ENCODE peak calls at places on chromosomes 12 and 14, in nine cellular contexts. V is suprapubic skin; I is effector memory CD4-positive, alpha-beta T cell; S is adipocyte; H is uterus; U is psoas muscle; E is IMR-90; Q is esophagus squamous epithelium; G is GM23248. Z is an unnamed sample.

GRCh38 chr12:105235299-105235746 is 651 bp downstream of the APPL2 start:
- DNase-seq in V (no peak), I (no peak), S (peak; percentile 51), H (no peak), U (no peak), E (peak; percentile 26), Q (no peak), G (peak; percentile 69), Z (no peak)

GRCh38 chr14:21024668-21025373 is at the start of gene NDRG2:
- DNase-seq in V (peak; percentile 86), I (peak; percentile 72), S (peak; percentile 62), H (peak; percentile 89), U (peak; percentile 94), E (no peak), Q (no peak), G (peak; percentile 37), Z (peak; percentile 91)

GRCh38 chr12:21169878-21170472 is 39.0 kb downstream of the SLCO1B1 start:
- DNase-seq in V (no peak), I (no peak), S (peak; percentile 57), H (no peak), U (no peak), E (peak; percentile 25), Q (no peak), G (peak; percentile 42), Z (no peak)

GRCh38 chr14:74426202-74426582 is at the start of gene SYNDIG1L:
- DNase-seq in V (no peak), I (no peak), S (no peak), H (no peak), U (no peak), E (no peak), Q (no peak), G (no peak), Z (no peak)

GRCh38 chr14:75979641-75980422 is 2.0 kb downstream of the TGFB3 start:
- DNase-seq in V (no peak), I (no peak), S (no peak), H (peak; percentile 52), U (peak; percentile 54), E (no peak), Q (no peak), G (peak; percentile 37), Z (peak; percentile 68)

GRCh38 chr12:5014269-5014668 is 29.4 kb upstream of the KCNA5 start:
- DNase-seq in V (no peak), I (no peak), S (peak; percentile 69), H (no peak), U (no peak), E (peak; percentile 3), Q (no peak), G (peak; percentile 45), Z (no peak)

GRCh38 chr14:52015411-52016030 is 26.2 kb downstream of the RTRAF start:
- DNase-seq in V (no peak), I (no peak), S (no peak), H (no peak), U (no peak), E (peak; percentile 17), Q (no peak), G (peak; percentile 54), Z (no peak)

GRCh38 chr14:94689218-94689984 is 77.2 kb downstream of the SERPINA3 start:
- DNase-seq in V (peak; percentile 66), I (no peak), S (peak; percentile 86), H (peak; percentile 30), U (peak; percentile 79), E (peak; percentile 22), Q (no peak), G (peak; percentile 72), Z (peak; percentile 86)

GRCh38 chr12:120093592-120094355 is 22.8 kb downstream of the RAB35 start:
- DNase-seq in V (peak; percentile 73), I (no peak), S (no peak), H (no peak), U (peak; percentile 47), E (no peak), Q (no peak), G (no peak), Z (peak; percentile 71)

GRCh38 chr12:5442251-5443006 is 10.5 kb downstream of the NTF3 start:
- DNase-seq in V (no peak), I (no peak), S (peak; percentile 62), H (no peak), U (no peak), E (peak; percentile 73), Q (no peak), G (peak; percentile 78), Z (no peak)

GRCh38 chr12:101414533-101415119 is 7.1 kb upstream of the ARL1 start:
- DNase-seq in V (no peak), I (no peak), S (peak; percentile 89), H (peak; percentile 27), U (no peak), E (peak; percentile 67), Q (no peak), G (peak; percentile 76), Z (no peak)

GRCh38 chr12:12333980-12334709 is 15.9 kb downstream of the MANSC1 start:
- DNase-seq in V (peak; percentile 70), I (peak; percentile 17), S (peak; percentile 58), H (peak; percentile 62), U (peak; percentile 73), E (peak; percentile 46), Q (no peak), G (peak; percentile 70), Z (peak; percentile 88)

GRCh38 chr14:104091061-104091926 is 5.8 kb downstream of the ASPG start:
- DNase-seq in V (no peak), I (no peak), S (no peak), H (no peak), U (no peak), E (no peak), Q (no peak), G (no peak), Z (no peak)

GRCh38 chr12:30813741-30814687 is 59.3 kb upstream of the CAPRIN2 start:
- DNase-seq in V (no peak), I (no peak), S (no peak), H (no peak), U (no peak), E (peak; percentile 50), Q (no peak), G (peak; percentile 20), Z (no peak)

GRCh38 chr12:68856510-68856909 is 48.5 kb downstream of the MDM2 start:
- DNase-seq in V (no peak), I (no peak), S (peak; percentile 26), H (no peak), U (no peak), E (no peak), Q (no peak), G (no peak), Z (no peak)

GRCh38 chr12:105330283-105330937 is at the start of gene C12orf75:
- DNase-seq in V (peak; percentile 86), I (peak; percentile 72), S (peak; percentile 94), H (peak; percentile 68), U (peak; percentile 76), E (peak; percentile 68), Q (peak; percentile 15), G (peak; percentile 89), Z (peak; percentile 78)

GRCh38 chr12:52488736-52489135 is 4.3 kb downstream of the KRT6A start:
- DNase-seq in V (no peak), I (no peak), S (no peak), H (no peak), U (no peak), E (no peak), Q (no peak), G (no peak), Z (no peak)

GRCh38 chr14:56153271-56153670 is 35.1 kb downstream of the PELI2 start:
- DNase-seq in V (no peak), I (no peak), S (no peak), H (no peak), U (no peak), E (peak; percentile 32), Q (no peak), G (no peak), Z (no peak)

GRCh38 chr12:122948605-122949004 is 17.7 kb downstream of the ABCB9 start:
- DNase-seq in V (no peak), I (no peak), S (no peak), H (no peak), U (no peak), E (no peak), Q (no peak), G (no peak), Z (peak; percentile 39)
- H3K4me1 ChIP-seq in V (peaks cover 47% of the 10 kb centered on the region), I (peaks cover 6% of the 10 kb centered on the region), S (peaks cover 22% of the 10 kb centered on the region), H (no peaks in the 10 kb centered on the region), U (peaks cover 4% of the 10 kb centered on the region), E (peaks cover 22% of the 10 kb centered on the region), Q (peaks cover 58% of the 10 kb centered on the region), G (peaks cover 28% of the 10 kb centered on the region), Z (peaks cover 43% of the 10 kb centered on the region)

DNA sequence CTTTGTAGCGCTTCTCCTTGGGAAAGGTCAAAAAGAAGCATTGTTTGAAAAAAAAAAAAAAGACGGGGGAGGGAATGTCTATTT is at the start of gene LMO3:
- DNase-seq in V (no peak), I (no peak), S (no peak), H (no peak), U (no peak), E (no peak), Q (no peak), G (no peak), Z (no peak)
- H3K4me3 ChIP-seq in V (peak within 1 kb of the TSS; percentile 51), I (no peak within 1 kb of the TSS), S (peak within 1 kb of the TSS; percentile 93), H (peak within 1 kb of the TSS; percentile 51), U (peak within 1 kb of the TSS; percentile 59), E (peak within 1 kb of the TSS; percentile 62), Q (peak within 1 kb of the TSS; percentile 64), G (peak within 1 kb of the TSS; percentile 83), Z (peak within 1 kb of the TSS; percentile 37)

DNA sequence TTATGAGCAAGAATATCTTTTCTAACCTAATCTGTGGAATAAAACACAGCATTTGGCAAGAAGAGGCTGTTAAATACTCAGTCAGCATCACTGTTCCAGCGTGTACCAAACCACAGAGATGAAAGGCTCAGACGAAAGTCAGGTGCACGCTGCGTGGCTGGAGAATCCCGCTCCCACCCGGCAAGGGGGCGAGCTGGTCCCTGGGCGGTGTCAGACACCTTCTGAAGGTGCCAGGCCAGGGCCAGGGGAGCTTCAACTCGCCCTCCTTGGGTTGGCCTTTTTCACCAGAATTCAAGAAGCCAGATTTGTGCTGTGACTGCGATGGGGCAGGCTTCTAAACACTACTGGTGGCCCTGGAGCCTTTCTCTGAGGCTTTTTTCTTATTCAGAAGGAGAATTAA is 73.1 kb downstream of the WDR20 start:
- DNase-seq in V (no peak), I (no peak), S (no peak), H (no peak), U (no peak), E (no peak), Q (no peak), G (no peak), Z (no peak)
- H3K4me1 ChIP-seq in V (peaks cover 9% of the 10 kb centered on the region), I (no peaks in the 10 kb centered on the region), S (peaks cover 38% of the 10 kb centered on the region), H (no peaks in the 10 kb centered on the region), U (peaks cover 39% of the 10 kb centered on the region), E (peaks cover 9% of the 10 kb centered on the region), Q (peaks cover 15% of the 10 kb centered on the region), G (peaks cover 15% of the 10 kb centered on the region), Z (peaks cover 10% of the 10 kb centered on the region)

DNA sequence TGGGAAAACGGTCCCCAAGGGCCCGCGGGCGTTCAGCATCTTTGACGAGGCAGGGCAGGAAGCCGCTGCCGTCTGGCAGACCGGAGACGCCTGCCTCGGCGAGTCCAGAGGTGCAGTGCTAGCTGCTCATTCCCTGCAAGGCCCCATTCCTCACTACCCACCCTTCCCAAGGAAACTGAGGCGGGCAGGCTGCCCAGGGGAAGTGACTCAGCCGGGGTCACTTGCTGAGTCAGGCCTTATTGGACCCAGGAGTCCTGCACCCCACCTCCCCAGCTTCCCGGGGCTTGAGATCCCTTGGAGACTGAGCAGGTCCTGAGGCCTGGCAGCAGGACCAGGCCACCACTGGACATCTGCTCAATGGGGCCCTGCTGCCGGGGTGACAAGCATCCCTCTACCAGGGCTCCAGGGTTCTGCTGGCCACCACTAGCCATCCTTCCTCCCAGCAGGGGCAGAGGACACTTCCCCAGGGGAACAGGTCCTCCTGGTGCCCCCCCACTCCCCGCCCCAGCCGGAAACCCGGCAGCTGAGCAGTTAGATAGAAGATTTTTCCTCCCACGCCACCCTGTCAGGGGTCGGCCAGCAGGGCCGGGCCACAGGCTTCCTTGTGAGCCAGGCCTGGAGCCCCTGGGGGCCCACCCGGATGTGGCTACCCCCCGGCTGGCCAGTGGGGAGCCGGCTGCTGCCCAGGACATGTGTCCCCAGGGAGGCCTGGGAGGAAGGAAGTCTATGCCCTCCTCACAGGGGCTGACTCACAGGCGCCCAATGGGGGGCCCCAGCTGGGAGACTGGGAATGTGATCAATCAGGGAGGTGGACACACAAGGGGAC is 3.9 kb downstream of the SH2B3 start:
- DNase-seq in V (no peak), I (no peak), S (peak; percentile 79), H (peak; percentile 48), U (peak; percentile 87), E (peak; percentile 67), Q (no peak), G (peak; percentile 87), Z (peak; percentile 84)
- H3K4me3 ChIP-seq in V (peak overlapping the region; percentile 75), I (peak overlapping the region; percentile 96), S (peak overlapping the region; percentile 27), H (no peak overlapping the region), U (peak overlapping the region; percentile 46), E (no peak overlapping the region), Q (peak overlapping the region; percentile 40), G (peak overlapping the region; percentile 93), Z (peak overlapping the region; percentile 96)

Z was measured in left lung.